ENCODE peak calls at places on chromosomes 16 and 17, in four cellular contexts. K is GM12878, H is HepG2, R is K562. B is an unnamed sample.

GRCh38 chr17:50765454-50766221 is 1.7 kb downstream of the ANKRD40CL start:
- DNase-seq in R (no peak), K (peak; percentile 37), H (peak; percentile 29), B (no peak)

GRCh38 chr17:4006165-4006589 is 41.9 kb upstream of the ATP2A3 start:
- DNase-seq in K (no peak), R (no peak), H (no peak), B (no peak)

GRCh38 chr17:42422412-42422957 is 571 bp downstream of the CAVIN1 start:
- DNase-seq in R (peak; percentile 76), H (no peak), K (no peak), B (no peak)

GRCh38 chr16:57798267-57798810 is 4.0 kb downstream of the KIFC3 start:
- DNase-seq in K (no peak), H (no peak), R (no peak), B (no peak)

GRCh38 chr17:74212262-74212912 is 984 bp upstream of the TTYH2 start:
- DNase-seq in K (no peak), R (peak; percentile 43), H (no peak), B (no peak)

GRCh38 chr16:1643521-1643920 is 31.4 kb downstream of the CRAMP1 start:
- DNase-seq in H (no peak), R (no peak), K (no peak), B (no peak)

GRCh38 chr17:58630883-58631522 is 60.8 kb downstream of the TEX14 start:
- DNase-seq in R (peak; percentile 37), K (no peak), H (no peak), B (peak; percentile 45)

GRCh38 chr17:66644311-66644710 is 190.6 kb upstream of the CACNG5 start:
- DNase-seq in H (no peak), R (no peak), K (no peak), B (no peak)

GRCh38 chr17:18246880-18247612 is 11.5 kb downstream of the FLII start:
- DNase-seq in H (no peak), R (peak; percentile 90), K (no peak), B (peak; percentile 66)

GRCh38 chr16:22388101-22388644 is 13.8 kb upstream of the CDR2 start:
- DNase-seq in K (no peak), R (no peak), H (no peak), B (no peak)

GRCh38 chr16:67229906-67230808 is 3.2 kb downstream of the TMEM208 start:
- DNase-seq in R (no peak), H (no peak), K (no peak), B (no peak)

GRCh38 chr17:63848834-63849689 is 6.6 kb upstream of the SMARCD2 start:
- DNase-seq in R (peak; percentile 94), K (peak; percentile 72), H (peak; percentile 71), B (peak; percentile 95)

GRCh38 chr17:78820841-78821240 is 19.8 kb downstream of the USP36 start:
- DNase-seq in K (no peak), R (no peak), H (no peak), B (no peak)

GRCh38 chr17:19368119-19368660 is 5.7 kb upstream of the B9D1 start:
- DNase-seq in H (no peak), K (no peak), R (no peak), B (no peak)

GRCh38 chr17:19365499-19365817 is 2.9 kb upstream of the B9D1 start:
- DNase-seq in K (no peak), R (no peak), H (no peak), B (no peak)

GRCh38 chr17:19364699-19365498 is 2.4 kb upstream of the B9D1 start:
- DNase-seq in R (no peak), K (no peak), H (peak; percentile 70), B (no peak)

GRCh38 chr17:19366637-19366972 is 4.1 kb upstream of the B9D1 start:
- DNase-seq in K (no peak), R (no peak), H (no peak), B (no peak)

GRCh38 chr17:19365833-19366636 is 3.5 kb upstream of the B9D1 start:
- DNase-seq in R (no peak), H (no peak), K (no peak), B (no peak)
- TF ChIP-seq SP1 in R (no peak), H (no peak), K (no peak), B (no peak)

DNA sequence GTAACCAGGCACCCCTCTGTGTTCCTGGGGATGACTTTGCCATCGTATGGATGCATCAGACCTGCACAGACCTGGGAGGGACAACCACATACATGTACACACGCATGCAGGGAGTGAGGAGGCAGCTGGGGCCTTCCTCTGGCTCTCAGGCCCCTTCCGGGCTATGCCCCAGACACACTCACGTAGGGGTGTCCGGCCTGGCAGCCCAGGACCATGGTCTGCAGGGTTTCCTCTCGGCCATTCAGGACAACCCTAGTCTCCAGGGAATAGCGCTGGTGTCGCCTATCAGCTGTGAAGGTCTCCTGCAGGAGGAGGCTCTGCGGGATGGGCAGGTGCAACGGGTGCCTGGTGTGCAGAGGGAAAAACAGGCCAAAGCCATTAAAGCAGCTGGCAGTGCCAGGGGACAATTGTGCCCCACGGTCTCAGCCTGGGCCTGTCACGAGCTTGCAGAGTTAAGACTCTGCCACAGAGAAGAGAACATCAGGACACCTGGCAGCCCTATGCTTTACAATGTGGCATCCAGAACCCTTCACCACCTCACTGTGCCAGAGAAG is 101.4 kb downstream of the RMI2 start:
- DNase-seq in R (no peak), H (no peak), K (no peak), B (no peak)
- TF ChIP-seq BHLHE40 in R (no peak), H (no peak), K (no peak), B (no peak)

GRCh38 chr17:39677581-39678339 is 9.5 kb downstream of the PNMT start:
- DNase-seq in R (no peak), H (no peak), K (no peak), B (no peak)
- TF ChIP-seq SP1 in R (no peak), H (no peak), K (no peak), B (no peak)

GRCh38 chr17:69048634-69049033 is 12.1 kb downstream of the ABCA9 start:
- DNase-seq in R (no peak), K (no peak), H (no peak), B (no peak)

GRCh38 chr17:69047368-69048263 is 13.1 kb downstream of the ABCA9 start:
- DNase-seq in K (no peak), H (peak; percentile 100), R (peak; percentile 68), B (no peak)

GRCh38 chr17:69055334-69055733 is 5.4 kb downstream of the ABCA9 start:
- DNase-seq in K (no peak), H (no peak), R (no peak), B (no peak)

GRCh38 chr17:69046130-69046807 is 14.5 kb downstream of the ABCA9 start:
- DNase-seq in H (no peak), K (no peak), R (no peak), B (no peak)

DNA sequence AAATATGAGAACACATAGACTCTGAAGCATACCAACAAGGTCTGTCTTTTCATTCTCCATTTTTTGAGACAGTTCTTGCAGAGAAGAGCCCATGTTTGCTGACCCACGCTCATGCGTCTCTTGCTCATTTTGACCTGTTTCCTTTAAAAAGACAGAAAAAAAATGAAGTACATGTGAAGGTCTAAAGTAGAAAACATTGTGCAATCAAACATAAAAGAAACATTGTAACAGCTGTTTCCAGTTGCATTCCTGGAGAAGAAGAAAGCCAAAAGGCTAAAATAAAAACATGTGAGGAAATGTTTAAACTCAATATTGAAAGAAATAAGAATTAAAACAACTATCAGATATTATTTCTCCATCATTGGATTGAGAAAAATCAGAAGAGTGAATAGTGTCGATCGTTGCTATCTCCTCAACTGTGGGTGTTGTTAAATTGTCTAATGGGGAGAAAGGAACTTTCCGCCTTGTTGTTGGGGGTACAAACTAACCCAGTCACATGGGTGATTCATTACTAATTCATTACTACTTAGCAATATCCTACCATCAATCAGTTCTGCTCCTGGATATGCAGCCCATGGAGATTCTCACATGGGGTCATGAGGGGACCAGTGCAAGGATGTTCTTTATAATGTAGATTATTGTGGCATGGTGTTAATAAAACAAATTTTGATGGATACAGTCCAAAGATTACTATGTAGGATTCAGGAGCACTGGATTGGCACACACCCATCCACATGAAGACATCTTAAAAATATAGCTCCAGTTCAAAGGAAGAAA is 9.5 kb downstream of the ABCA9 start:
- DNase-seq in K (no peak), H (peak; percentile 56), R (no peak), B (no peak)
- TF ChIP-seq BHLHE40 in K (no peak), H (no peak), R (no peak), B (no peak)

DNA sequence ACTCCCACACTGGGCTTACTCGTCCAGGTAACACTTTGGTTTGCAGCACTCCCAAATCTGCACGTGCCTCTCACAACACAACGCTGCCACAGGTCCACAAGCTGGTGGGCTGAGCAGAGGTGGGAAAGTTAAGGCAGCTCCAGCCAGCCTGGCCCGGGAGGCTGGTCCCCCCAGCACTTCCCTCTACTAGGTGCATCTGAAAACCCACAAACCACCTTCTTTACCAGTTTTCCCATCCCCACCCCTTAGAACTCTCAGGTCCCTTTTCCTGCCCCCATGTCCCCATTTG is 1.4 kb upstream of the GAA start:
- DNase-seq in K (no peak), R (no peak), H (no peak), B (no peak)
- TF ChIP-seq SP1 in K (no peak), R (no peak), H (no peak), B (no peak)

DNA sequence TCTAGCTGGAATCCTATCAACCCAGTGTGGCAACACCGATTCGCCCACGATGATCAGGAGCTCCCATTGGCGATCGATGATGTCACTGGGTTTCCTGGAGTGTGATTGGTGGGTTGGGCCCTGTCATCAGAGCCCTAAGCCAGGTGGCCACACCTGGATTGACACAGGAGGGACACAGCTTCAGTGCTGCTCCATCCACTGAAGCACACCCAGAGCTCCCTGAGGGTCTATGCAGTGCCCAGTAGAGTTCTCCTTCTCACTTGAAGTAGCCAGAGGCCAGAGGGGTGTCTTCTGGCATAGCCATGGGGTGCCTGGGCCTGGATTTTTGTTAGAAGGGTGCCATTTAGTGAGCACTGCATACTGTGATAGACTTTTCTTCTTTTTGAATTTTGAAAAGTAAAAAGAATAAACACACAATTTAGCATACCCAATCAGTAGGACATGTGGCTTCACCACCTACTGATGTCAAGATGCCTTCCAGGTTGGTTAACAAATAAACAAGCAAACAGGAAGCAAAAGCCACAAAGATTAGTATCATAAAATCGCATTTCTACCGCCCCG is 77.6 kb downstream of the CMIP start:
- DNase-seq in H (no peak), R (peak; percentile 85), K (no peak), B (peak; percentile 44)
- TF ChIP-seq BHLHE40 in H (no peak), R (no peak), K (no peak), B (no peak)

B was measured in HEK293T.